ENCODE peak calls at places on chromosomes 6 and 20, in ten cellular contexts. X, U, S, J, Q, N, B, C, T and M are unnamed samples.

GRCh38 chr20:34037121-34037520 is 43.4 kb downstream of the RALY start:
- DNase-seq in X (peak), C (no peak), U (no peak), B (no peak), T (peak), Q (no peak), J (peak), N (no peak), S (no peak), M (no peak)

GRCh38 chr6:12047792-12048432 is 35.8 kb downstream of the HIVEP1 start:
- DNase-seq in U (no peak), X (no peak), T (no peak), C (no peak), N (no peak), J (no peak), S (no peak), B (no peak), Q (no peak), M (no peak)

GRCh38 chr6:139436521-139437348 is 62.3 kb upstream of the CITED2 start:
- DNase-seq in Q (no peak), U (no peak), C (peak), J (no peak), X (no peak), N (no peak), S (no peak), B (peak), T (no peak), M (no peak)

GRCh38 chr20:62823688-62824475 is 7.0 kb downstream of the COL9A3 start:
- DNase-seq in U (no peak), T (no peak), S (no peak), N (no peak), B (no peak), C (no peak), X (no peak), Q (no peak), J (no peak), M (peak)

GRCh38 chr20:64236137-64237088 is 19.1 kb upstream of the PCMTD2 start:
- DNase-seq in J (no peak), S (no peak), N (no peak), T (no peak), U (no peak), X (no peak), C (no peak), Q (no peak), B (no peak), M (no peak)

GRCh38 chr6:34709386-34709785 is 12.8 kb upstream of the ILRUN start:
- DNase-seq in Q (peak), X (no peak), J (no peak), C (no peak), N (no peak), T (no peak), S (no peak), U (peak), B (peak), M (no peak)

GRCh38 chr6:170464524-170464979 is 88.6 kb downstream of the PSMB1 start:
- DNase-seq in C (no peak), Q (no peak), S (no peak), J (peak), B (no peak), T (no peak), X (no peak), U (no peak), N (no peak), M (peak)

GRCh38 chr20:56779452-56780143 is 150.5 kb downstream of the TFAP2C start:
- DNase-seq in X (peak), U (no peak), J (no peak), N (no peak), Q (no peak), B (no peak), C (no peak), T (no peak), S (no peak), M (peak)

GRCh38 chr20:59961423-59961822 is 3.2 kb downstream of the CDH26 start:
- DNase-seq in X (no peak), C (no peak), J (no peak), S (no peak), B (no peak), Q (no peak), N (no peak), U (no peak), T (no peak), M (no peak)

GRCh38 chr6:20686142-20686541 is 151.9 kb downstream of the CDKAL1 start:
- DNase-seq in X (no peak), J (no peak), S (no peak), C (no peak), T (no peak), Q (no peak), U (no peak), B (no peak), N (no peak), M (peak)

GRCh38 chr6:42569102-42570028 is 5.5 kb downstream of the UBR2 start:
- DNase-seq in T (no peak), Q (no peak), U (no peak), N (no peak), S (peak), C (no peak), X (no peak), B (peak), J (no peak), M (no peak)

GRCh38 chr6:6125495-6125894 is 118.8 kb upstream of the NRN1 start:
- DNase-seq in B (no peak), J (no peak), U (no peak), Q (no peak), N (peak), S (no peak), C (no peak), X (no peak), T (no peak), M (no peak)

GRCh38 chr6:5673016-5673415 is 333.7 kb downstream of the NRN1 start:
- DNase-seq in B (no peak), S (no peak), N (no peak), J (no peak), Q (no peak), T (no peak), X (no peak), C (no peak), U (no peak), M (no peak)

GRCh38 chr6:127554435-127555006 is 22.5 kb upstream of the C6orf58 start:
- DNase-seq in C (peak), U (no peak), B (peak), T (no peak), S (peak), Q (peak), J (no peak), N (no peak), X (peak), M (peak)

GRCh38 chr6:159169193-159169555 is at the start of gene FNDC1:
- DNase-seq in U (no peak), J (no peak), C (no peak), T (no peak), S (no peak), Q (no peak), N (no peak), B (no peak), X (peak), M (peak)

GRCh38 chr6:63689421-63689820 is 53.8 kb downstream of the PHF3 start:
- DNase-seq in S (no peak), J (no peak), Q (no peak), N (no peak), U (no peak), T (no peak), B (no peak), X (no peak), C (no peak), M (no peak)